ENCODE peak calls at places on chromosomes 6 and 20, in eight cellular contexts. W, Q, B, F, A, Z, V and C are unnamed samples.

GRCh38 chr20:63500902-63501817 is 2.3 kb upstream of the EEF1A2 start:
- DNase-seq in W (no peak), F (no peak), A (no peak), V (no peak), B (no peak), Z (no peak), Q (no peak), C (no peak)

GRCh38 chr6:105319331-105319730 is 83.6 kb downstream of the PREP start:
- DNase-seq in A (no peak), B (no peak), F (no peak), V (no peak), W (no peak), Q (no peak), Z (no peak), C (no peak)

GRCh38 chr6:162050579-162050978 is 677.0 kb downstream of the PRKN start:
- DNase-seq in B (no peak), Q (no peak), A (no peak), V (no peak), W (no peak), F (no peak), Z (no peak), C (no peak)

GRCh38 chr6:116111552-116112528 is 11.2 kb downstream of the NT5DC1 start:
- DNase-seq in V (no peak), Z (no peak), B (peak; percentile 84), F (peak; percentile 15), Q (no peak), A (no peak), W (no peak), C (no peak)

GRCh38 chr6:157762636-157763035 is 60.4 kb upstream of the SNX9 start:
- DNase-seq in Q (no peak), W (no peak), V (no peak), A (no peak), F (peak; percentile 42), Z (no peak), B (no peak), C (no peak)

GRCh38 chr6:130836071-130836670 is 9.0 kb downstream of the SMLR1 start:
- DNase-seq in B (no peak), V (no peak), A (no peak), W (no peak), Z (no peak), F (no peak), Q (no peak), C (no peak)

GRCh38 chr6:44100088-44100550 is 27.1 kb downstream of the MRPL14 start:
- DNase-seq in B (peak; percentile 53), Q (no peak), F (no peak), Z (no peak), A (no peak), W (no peak), V (no peak), C (no peak)

GRCh38 chr6:106910999-106911949 is 63.3 kb downstream of the CD24 start:
- DNase-seq in F (no peak), V (no peak), B (no peak), W (no peak), Q (no peak), A (no peak), Z (no peak), C (no peak)

GRCh38 chr6:16602035-16602434 is 159.2 kb downstream of the ATXN1 start:
- DNase-seq in W (no peak), B (no peak), F (no peak), Q (no peak), Z (no peak), V (no peak), A (peak; percentile 80), C (no peak)

GRCh38 chr6:136012198-136012884 is 160.8 kb downstream of the PDE7B start:
- DNase-seq in W (no peak), Q (no peak), V (no peak), F (no peak), B (no peak), A (no peak), Z (no peak), C (no peak)

GRCh38 chr6:44224978-44225330 is 1.6 kb downstream of the SLC29A1 start:
- DNase-seq in B (no peak), Q (no peak), V (no peak), F (no peak), W (no peak), A (peak; percentile 18), Z (no peak), C (no peak)

GRCh38 chr20:51388227-51388626 is 154.3 kb downstream of the NFATC2 start:
- DNase-seq in F (no peak), Q (peak; percentile 29), W (no peak), A (no peak), V (no peak), Z (no peak), B (no peak), C (no peak)

GRCh38 chr20:31945790-31946189 is 6.1 kb downstream of the PDRG1 start:
- DNase-seq in Z (no peak), B (no peak), Q (no peak), F (no peak), V (no peak), A (no peak), W (no peak), C (no peak)

GRCh38 chr20:48970681-48971370 is 49.3 kb downstream of the ARFGEF2 start:
- DNase-seq in A (no peak), B (no peak), V (no peak), Z (no peak), W (no peak), F (no peak), Q (no peak), C (no peak)

GRCh38 chr6:87421576-87421975 is 13.8 kb downstream of the CFAP206 start:
- DNase-seq in B (no peak), V (peak; percentile 48), Q (no peak), W (no peak), F (no peak), Z (no peak), A (no peak), C (no peak)

GRCh38 chr20:44646641-44647274 is 4.7 kb downstream of the ADA start:
- DNase-seq in W (peak; percentile 77), V (no peak), Z (no peak), F (peak; percentile 64), B (no peak), A (peak; percentile 80), Q (no peak), C (peak; percentile 24)

GRCh38 chr20:10868299-10868698 is 194.5 kb upstream of the JAG1 start:
- DNase-seq in Z (no peak), F (no peak), A (no peak), V (no peak), B (no peak), Q (no peak), W (no peak), C (no peak)

GRCh38 chr6:134316733-134317431 is 1.0 kb downstream of the SGK1 start:
- DNase-seq in A (no peak), W (no peak), Q (no peak), Z (no peak), V (no peak), B (peak; percentile 58), F (no peak), C (no peak)

GRCh38 chr20:3250091-3250504 is 11.1 kb upstream of the SLC4A11 start:
- DNase-seq in W (no peak), V (no peak), Q (no peak), F (no peak), A (peak; percentile 38), Z (no peak), B (peak; percentile 95), C (no peak)
- TF ChIP-seq CTCF in W (no peak), V (no peak), Q (peak; percentile 1), F (no peak), A (no peak), Z (no peak), B (peak; percentile 85), C (peak; percentile 25)

DNA sequence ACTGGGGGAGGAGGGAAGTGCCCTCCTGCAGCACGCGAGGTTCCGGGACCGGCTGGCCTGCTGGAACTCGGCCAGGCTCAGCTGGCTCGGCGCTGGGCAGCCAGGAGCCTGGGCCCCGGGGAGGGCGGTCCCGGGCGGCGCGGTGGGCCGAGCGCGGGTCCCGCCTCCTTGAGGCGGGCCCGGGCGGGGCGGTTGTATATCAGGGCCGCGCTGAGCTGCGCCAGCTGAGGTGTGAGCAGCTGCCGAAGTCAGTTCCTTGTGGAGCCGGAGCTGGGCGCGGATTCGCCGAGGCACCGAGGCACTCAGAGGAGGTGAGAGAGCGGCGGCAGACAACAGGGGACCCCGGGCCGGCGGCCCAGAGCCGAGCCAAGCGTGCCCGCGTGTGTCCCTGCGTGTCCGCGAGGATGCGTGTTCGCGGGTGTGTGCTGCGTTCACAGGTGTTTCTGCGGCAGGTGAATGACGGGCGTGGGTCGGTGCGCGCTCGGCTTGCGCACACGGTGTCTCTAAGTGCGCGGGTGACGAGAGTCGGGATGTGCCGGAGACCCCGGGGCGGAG is at the start of gene CDKN1A:
- DNase-seq in W (peak; percentile 92), F (peak; percentile 93), V (peak; percentile 95), A (peak; percentile 90), Z (peak; percentile 98), B (peak; percentile 94), Q (no peak), C (no peak)
- TF ChIP-seq CTCF in W (no peak), F (no peak), V (no peak), A (no peak), Z (no peak), B (no peak), Q (no peak), C (no peak)

GRCh38 chr6:88808381-88808780 is 155.0 kb downstream of the RNGTT start:
- DNase-seq in B (no peak), Z (no peak), A (no peak), F (no peak), Q (no peak), W (no peak), V (no peak), C (no peak)

GRCh38 chr6:88815491-88815890 is 147.9 kb downstream of the RNGTT start:
- DNase-seq in A (no peak), W (no peak), V (no peak), Z (no peak), B (no peak), Q (no peak), F (no peak), C (no peak)

GRCh38 chr6:88810089-88810488 is 153.3 kb downstream of the RNGTT start:
- DNase-seq in W (no peak), F (no peak), B (no peak), A (no peak), V (no peak), Z (no peak), Q (no peak), C (no peak)

GRCh38 chr6:88814909-88815308 is 148.5 kb downstream of the RNGTT start:
- DNase-seq in F (no peak), Q (no peak), W (no peak), B (no peak), V (no peak), A (no peak), Z (no peak), C (no peak)

DNA sequence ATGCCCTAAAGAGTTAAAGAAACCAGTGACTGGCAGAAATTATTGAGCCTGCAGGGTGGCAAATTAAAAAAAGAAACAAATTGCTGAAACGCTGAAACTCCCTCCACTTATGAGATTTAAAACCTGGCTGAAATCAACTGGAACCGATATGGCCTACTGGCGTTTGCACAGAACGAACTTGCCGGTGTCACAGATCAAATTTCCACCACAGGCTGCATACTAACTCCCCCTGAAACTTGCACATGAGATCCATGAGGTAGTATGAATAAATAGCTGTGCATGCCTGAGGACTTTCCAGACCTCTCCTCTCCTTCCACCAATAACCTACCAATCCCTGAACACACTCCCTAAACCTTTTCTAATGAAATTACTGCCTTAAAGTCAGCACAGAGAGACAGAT is 150.4 kb downstream of the RNGTT start:
- DNase-seq in Z (no peak), W (no peak), Q (no peak), V (no peak), F (no peak), B (no peak), A (no peak), C (no peak)
- TF ChIP-seq CTCF in Z (no peak), W (no peak), Q (no peak), V (no peak), F (no peak), B (no peak), A (no peak), C (no peak)

GRCh38 chr20:37564388-37565133 is 36.9 kb upstream of the BLCAP start:
- DNase-seq in F (peak; percentile 71), B (peak; percentile 83), Z (peak; percentile 84), V (no peak), A (peak; percentile 81), Q (no peak), W (no peak), C (no peak)
- TF ChIP-seq CTCF in F (peak; percentile 96), B (peak; percentile 94), Z (no peak), V (peak; percentile 82), A (peak; percentile 96), Q (peak; percentile 87), W (peak; percentile 93), C (peak; percentile 92)